ENCODE peak calls at places on chromosome 1, in eight cellular contexts. O is stimulated activated CD4-positive, alpha-beta T cell treated with anti-CD3 and anti-CD28 coated beads, Interleukin-1b, Interleukin-23, amount 100 ng/mL, for 4 hours; B is pulmonary artery endothelial cell; A is HTR-8/SVneo; I is activated CD4-positive, alpha-beta T cell treated with anti-CD3 and anti-CD28 coated beads for 1 hour; J is A172; X is breast epithelium; Y is MCF 10A. M is an unnamed sample.

GRCh38 chr1:162578936-162579335 is 17.4 kb downstream of the UAP1 start:
- DNase-seq in O (no peak), B (no peak), A (no peak), I (no peak), J (no peak), X (no peak), Y (no peak), M (no peak)

GRCh38 chr1:6811587-6811986 is 26.3 kb downstream of the CAMTA1 start:
- DNase-seq in O (no peak), B (no peak), A (no peak), I (no peak), J (no peak), X (no peak), Y (no peak), M (no peak)

GRCh38 chr1:17207966-17208418 is 3.1 kb downstream of the PADI1 start:
- DNase-seq in O (peak; percentile 26), B (no peak), A (peak; percentile 83), I (peak; percentile 11), J (peak; percentile 90), X (no peak), Y (peak; percentile 92), M (no peak)

GRCh38 chr1:210294991-210295773 is 33.5 kb upstream of the HHAT start:
- DNase-seq in O (no peak), B (no peak), A (no peak), I (no peak), J (peak; percentile 52), X (peak; percentile 25), Y (no peak), M (no peak)

GRCh38 chr1:202615501-202616354 is 94.5 kb downstream of the SYT2 start:
- DNase-seq in O (no peak), B (no peak), A (peak; percentile 36), I (no peak), J (peak; percentile 77), X (no peak), Y (peak; percentile 31), M (peak; percentile 64)

GRCh38 chr1:228490120-228491078 is 3.2 kb downstream of the RNF187 start:
- DNase-seq in O (no peak), B (no peak), A (no peak), I (no peak), J (peak; percentile 25), X (no peak), Y (no peak), M (no peak)

GRCh38 chr1:59484090-59484489 is 187.2 kb downstream of the FGGY start:
- DNase-seq in O (no peak), B (peak; percentile 37), A (peak; percentile 32), I (no peak), J (peak; percentile 88), X (no peak), Y (peak; percentile 78), M (peak; percentile 42)

GRCh38 chr1:15882665-15883064 is 35.2 kb downstream of the SPEN start:
- DNase-seq in O (no peak), B (no peak), A (no peak), I (no peak), J (no peak), X (no peak), Y (no peak), M (no peak)

GRCh38 chr1:96569288-96569687 is 152.3 kb upstream of the PTBP2 start:
- DNase-seq in O (no peak), B (no peak), A (no peak), I (no peak), J (no peak), X (no peak), Y (no peak), M (no peak)

GRCh38 chr1:105874621-105875020 is 1181.9 kb upstream of the PRMT6 start:
- DNase-seq in O (no peak), B (no peak), A (no peak), I (no peak), J (no peak), X (no peak), Y (no peak), M (no peak)

GRCh38 chr1:115330480-115331013 is 7.5 kb downstream of the NGF start:
- DNase-seq in O (no peak), B (no peak), A (no peak), I (no peak), J (peak; percentile 37), X (no peak), Y (peak; percentile 7), M (no peak)

GRCh38 chr1:205396972-205397616 is 24.8 kb downstream of the LEMD1 start:
- DNase-seq in O (no peak), B (peak; percentile 2), A (peak; percentile 69), I (no peak), J (peak; percentile 76), X (no peak), Y (peak; percentile 87), M (peak; percentile 57)

GRCh38 chr1:23977187-23977853 is 2.8 kb downstream of the SRSF10 start:
- DNase-seq in O (no peak), B (no peak), A (no peak), I (no peak), J (no peak), X (no peak), Y (no peak), M (no peak)

M was measured in Ammon's horn.